ENCODE peak calls at places on chromosomes 7 and 10, in nine cellular contexts. One of them, this sample, is unnamed.

GRCh38 chr7:38585551-38585950 is 45.6 kb downstream of the AMPH start:
- DNase-seq in AG09319: no peak
- DNase-seq in uterus: no peak
- DNase-seq in RWPE1: no peak
- DNase-seq in AG04450: no peak
- DNase-seq in GM10248: no peak
- DNase-seq in GM20000: no peak
- DNase-seq in cardiac fibroblast: no peak
- DNase-seq in choroid plexus epithelial cell: no peak
- DNase-seq in this sample: no peak

GRCh38 chr7:149296368-149296767 is 34.4 kb downstream of the ZNF783 start:
- DNase-seq in AG04450: no peak
- DNase-seq in cardiac fibroblast: no peak
- DNase-seq in choroid plexus epithelial cell: no peak
- DNase-seq in GM20000: no peak
- DNase-seq in AG09319: no peak
- DNase-seq in RWPE1: no peak
- DNase-seq in uterus: no peak
- DNase-seq in GM10248: no peak
- DNase-seq in this sample: no peak

GRCh38 chr10:75276029-75276872 is 40.5 kb upstream of the COMTD1 start:
- DNase-seq in choroid plexus epithelial cell: no peak
- DNase-seq in RWPE1: no peak
- DNase-seq in AG09319: no peak
- DNase-seq in cardiac fibroblast: no peak
- DNase-seq in AG04450: no peak
- DNase-seq in GM20000: no peak
- DNase-seq in GM10248: no peak
- DNase-seq in uterus: no peak
- DNase-seq in this sample: no peak

GRCh38 chr10:13475124-13475523 is 53.7 kb downstream of the BEND7 start:
- DNase-seq in uterus: no peak
- DNase-seq in cardiac fibroblast: no peak
- DNase-seq in RWPE1: peak
- DNase-seq in GM10248: no peak
- DNase-seq in AG04450: no peak
- DNase-seq in AG09319: no peak
- DNase-seq in choroid plexus epithelial cell: no peak
- DNase-seq in GM20000: no peak
- DNase-seq in this sample: no peak

GRCh38 chr7:43058271-43059066 is 54.0 kb upstream of the HECW1 start:
- DNase-seq in AG04450: no peak
- DNase-seq in cardiac fibroblast: no peak
- DNase-seq in uterus: no peak
- DNase-seq in RWPE1: no peak
- DNase-seq in choroid plexus epithelial cell: no peak
- DNase-seq in GM20000: peak
- DNase-seq in GM10248: peak
- DNase-seq in AG09319: no peak
- DNase-seq in this sample: peak

GRCh38 chr10:113007821-113008220 is 57.8 kb downstream of the TCF7L2 start:
- DNase-seq in choroid plexus epithelial cell: peak
- DNase-seq in uterus: no peak
- DNase-seq in AG04450: no peak
- DNase-seq in RWPE1: no peak
- DNase-seq in cardiac fibroblast: peak
- DNase-seq in GM20000: no peak
- DNase-seq in AG09319: no peak
- DNase-seq in GM10248: no peak
- DNase-seq in this sample: no peak

GRCh38 chr10:63430091-63430998 is 35.4 kb downstream of the JMJD1C start:
- DNase-seq in cardiac fibroblast: peak
- DNase-seq in RWPE1: peak
- DNase-seq in AG09319: no peak
- DNase-seq in uterus: no peak
- DNase-seq in choroid plexus epithelial cell: peak
- DNase-seq in AG04450: no peak
- DNase-seq in GM20000: no peak
- DNase-seq in GM10248: no peak
- DNase-seq in this sample: no peak

GRCh38 chr7:103569621-103570305 is 123.8 kb upstream of the SLC26A5 start:
- DNase-seq in GM20000: no peak
- DNase-seq in cardiac fibroblast: no peak
- DNase-seq in RWPE1: no peak
- DNase-seq in AG04450: no peak
- DNase-seq in choroid plexus epithelial cell: no peak
- DNase-seq in GM10248: no peak
- DNase-seq in AG09319: no peak
- DNase-seq in uterus: no peak
- DNase-seq in this sample: no peak

GRCh38 chr7:121448429-121448828 is 52.3 kb upstream of the FAM3C start:
- DNase-seq in AG09319: no peak
- DNase-seq in uterus: no peak
- DNase-seq in RWPE1: no peak
- DNase-seq in AG04450: no peak
- DNase-seq in cardiac fibroblast: no peak
- DNase-seq in GM20000: no peak
- DNase-seq in GM10248: no peak
- DNase-seq in choroid plexus epithelial cell: no peak
- DNase-seq in this sample: no peak

GRCh38 chr7:54811016-54811924 is 52.3 kb upstream of the SEC61G start:
- DNase-seq in cardiac fibroblast: peak
- DNase-seq in choroid plexus epithelial cell: peak
- DNase-seq in RWPE1: no peak
- DNase-seq in GM10248: no peak
- DNase-seq in GM20000: no peak
- DNase-seq in AG04450: peak
- DNase-seq in AG09319: peak
- DNase-seq in uterus: no peak
- DNase-seq in this sample: no peak

GRCh38 chr7:142338633-142339501 is 81.0 kb upstream of the PRSS58 start:
- DNase-seq in uterus: no peak
- DNase-seq in GM10248: no peak
- DNase-seq in GM20000: no peak
- DNase-seq in choroid plexus epithelial cell: peak
- DNase-seq in AG09319: no peak
- DNase-seq in RWPE1: no peak
- DNase-seq in AG04450: no peak
- DNase-seq in cardiac fibroblast: peak
- DNase-seq in this sample: no peak

GRCh38 chr10:96683065-96683464 is 37.2 kb downstream of the PIK3AP1 start:
- DNase-seq in choroid plexus epithelial cell: no peak
- DNase-seq in GM20000: no peak
- DNase-seq in RWPE1: no peak
- DNase-seq in AG09319: peak
- DNase-seq in GM10248: no peak
- DNase-seq in AG04450: peak
- DNase-seq in cardiac fibroblast: peak
- DNase-seq in uterus: no peak
- DNase-seq in this sample: no peak

DNA sequence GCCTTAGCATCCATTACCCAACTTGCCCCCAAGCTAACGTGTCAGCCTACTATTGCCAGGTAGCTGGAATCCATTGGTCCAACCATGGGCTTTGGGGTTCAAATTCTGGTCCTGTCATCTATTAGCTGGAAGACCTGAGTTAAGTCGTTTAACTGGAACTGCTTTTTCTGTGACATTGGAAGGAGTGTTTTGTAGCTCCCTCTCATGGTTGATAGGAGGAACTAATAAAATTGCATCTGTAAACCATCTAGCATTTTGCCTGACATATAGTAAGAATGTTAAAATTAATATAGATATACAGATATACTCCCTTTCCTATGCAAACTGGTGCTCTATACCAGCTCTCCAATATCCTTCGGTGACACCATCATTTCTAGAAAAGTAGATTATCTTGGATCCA is 23.8 kb upstream of the SLF2 start:
- DNase-seq in GM20000: no peak
- DNase-seq in uterus: no peak
- DNase-seq in cardiac fibroblast: no peak
- DNase-seq in AG09319: no peak
- DNase-seq in GM10248: no peak
- DNase-seq in RWPE1: no peak
- DNase-seq in AG04450: no peak
- DNase-seq in choroid plexus epithelial cell: peak
- DNase-seq in this sample: no peak
- TF ChIP-seq CTCF in GM20000: no peak
- TF ChIP-seq CTCF in uterus: no peak
- TF ChIP-seq CTCF in cardiac fibroblast: peak
- TF ChIP-seq CTCF in AG09319: no peak
- TF ChIP-seq CTCF in GM10248: peak
- TF ChIP-seq CTCF in RWPE1: no peak
- TF ChIP-seq CTCF in AG04450: peak
- TF ChIP-seq CTCF in choroid plexus epithelial cell: peak
- TF ChIP-seq CTCF in this sample: peak

GRCh38 chr7:29022291-29022988 is 64.3 kb upstream of the TRIL start:
- DNase-seq in RWPE1: no peak
- DNase-seq in uterus: no peak
- DNase-seq in AG09319: no peak
- DNase-seq in cardiac fibroblast: no peak
- DNase-seq in choroid plexus epithelial cell: no peak
- DNase-seq in AG04450: no peak
- DNase-seq in GM20000: no peak
- DNase-seq in GM10248: no peak
- DNase-seq in this sample: no peak

GRCh38 chr7:29014725-29015124 is 56.6 kb upstream of the TRIL start:
- DNase-seq in RWPE1: no peak
- DNase-seq in GM20000: no peak
- DNase-seq in choroid plexus epithelial cell: no peak
- DNase-seq in uterus: no peak
- DNase-seq in GM10248: no peak
- DNase-seq in AG09319: no peak
- DNase-seq in AG04450: no peak
- DNase-seq in cardiac fibroblast: no peak
- DNase-seq in this sample: no peak

GRCh38 chr7:29017666-29018065 is 59.5 kb upstream of the TRIL start:
- DNase-seq in AG09319: no peak
- DNase-seq in cardiac fibroblast: peak
- DNase-seq in RWPE1: no peak
- DNase-seq in choroid plexus epithelial cell: peak
- DNase-seq in GM10248: no peak
- DNase-seq in GM20000: no peak
- DNase-seq in AG04450: no peak
- DNase-seq in uterus: no peak
- DNase-seq in this sample: no peak

GRCh38 chr7:29019896-29020295 is 61.8 kb upstream of the TRIL start:
- DNase-seq in cardiac fibroblast: no peak
- DNase-seq in uterus: no peak
- DNase-seq in AG04450: no peak
- DNase-seq in GM10248: no peak
- DNase-seq in GM20000: no peak
- DNase-seq in choroid plexus epithelial cell: no peak
- DNase-seq in RWPE1: no peak
- DNase-seq in AG09319: no peak
- DNase-seq in this sample: no peak

GRCh38 chr7:29019275-29019820 is 61.2 kb upstream of the TRIL start:
- DNase-seq in AG09319: no peak
- DNase-seq in uterus: no peak
- DNase-seq in GM20000: no peak
- DNase-seq in AG04450: no peak
- DNase-seq in cardiac fibroblast: peak
- DNase-seq in choroid plexus epithelial cell: peak
- DNase-seq in RWPE1: no peak
- DNase-seq in GM10248: no peak
- DNase-seq in this sample: no peak
- TF ChIP-seq CTCF in AG09319: peak
- TF ChIP-seq CTCF in uterus: no peak
- TF ChIP-seq CTCF in GM20000: no peak
- TF ChIP-seq CTCF in AG04450: peak
- TF ChIP-seq CTCF in cardiac fibroblast: peak
- TF ChIP-seq CTCF in choroid plexus epithelial cell: peak
- TF ChIP-seq CTCF in RWPE1: no peak
- TF ChIP-seq CTCF in GM10248: no peak
- TF ChIP-seq CTCF in this sample: no peak

GRCh38 chr10:74034301-74034700 is 36.4 kb downstream of the VCL start:
- DNase-seq in GM20000: no peak
- DNase-seq in AG04450: no peak
- DNase-seq in GM10248: peak
- DNase-seq in choroid plexus epithelial cell: no peak
- DNase-seq in cardiac fibroblast: no peak
- DNase-seq in uterus: no peak
- DNase-seq in AG09319: no peak
- DNase-seq in RWPE1: no peak
- DNase-seq in this sample: no peak

GRCh38 chr10:74033724-74034123 is 35.8 kb downstream of the VCL start:
- DNase-seq in GM20000: no peak
- DNase-seq in GM10248: no peak
- DNase-seq in AG04450: no peak
- DNase-seq in AG09319: no peak
- DNase-seq in uterus: no peak
- DNase-seq in RWPE1: no peak
- DNase-seq in choroid plexus epithelial cell: no peak
- DNase-seq in cardiac fibroblast: no peak
- DNase-seq in this sample: no peak

GRCh38 chr10:74036474-74036873 is 38.6 kb downstream of the VCL start:
- DNase-seq in AG04450: no peak
- DNase-seq in uterus: no peak
- DNase-seq in RWPE1: no peak
- DNase-seq in AG09319: no peak
- DNase-seq in GM10248: no peak
- DNase-seq in cardiac fibroblast: no peak
- DNase-seq in GM20000: no peak
- DNase-seq in choroid plexus epithelial cell: no peak
- DNase-seq in this sample: no peak

GRCh38 chr10:74032900-74033655 is 35.2 kb downstream of the VCL start:
- DNase-seq in cardiac fibroblast: no peak
- DNase-seq in RWPE1: no peak
- DNase-seq in GM20000: no peak
- DNase-seq in choroid plexus epithelial cell: no peak
- DNase-seq in AG09319: no peak
- DNase-seq in uterus: no peak
- DNase-seq in AG04450: no peak
- DNase-seq in GM10248: no peak
- DNase-seq in this sample: no peak

GRCh38 chr10:74035324-74035723 is 37.4 kb downstream of the VCL start:
- DNase-seq in cardiac fibroblast: peak
- DNase-seq in AG09319: no peak
- DNase-seq in uterus: no peak
- DNase-seq in AG04450: no peak
- DNase-seq in RWPE1: no peak
- DNase-seq in GM20000: no peak
- DNase-seq in GM10248: no peak
- DNase-seq in choroid plexus epithelial cell: peak
- DNase-seq in this sample: no peak
- TF ChIP-seq CTCF in cardiac fibroblast: no peak
- TF ChIP-seq CTCF in AG09319: peak
- TF ChIP-seq CTCF in uterus: peak
- TF ChIP-seq CTCF in AG04450: peak
- TF ChIP-seq CTCF in RWPE1: peak
- TF ChIP-seq CTCF in GM20000: no peak
- TF ChIP-seq CTCF in GM10248: peak
- TF ChIP-seq CTCF in choroid plexus epithelial cell: peak
- TF ChIP-seq CTCF in this sample: peak

GRCh38 chr10:90592903-90593302 is 264.9 kb downstream of the HTR7 start:
- DNase-seq in uterus: no peak
- DNase-seq in choroid plexus epithelial cell: peak
- DNase-seq in AG09319: no peak
- DNase-seq in AG04450: peak
- DNase-seq in cardiac fibroblast: peak
- DNase-seq in GM20000: peak
- DNase-seq in GM10248: peak
- DNase-seq in RWPE1: peak
- DNase-seq in this sample: peak
- TF ChIP-seq CTCF in uterus: no peak
- TF ChIP-seq CTCF in choroid plexus epithelial cell: peak
- TF ChIP-seq CTCF in AG09319: no peak
- TF ChIP-seq CTCF in AG04450: peak
- TF ChIP-seq CTCF in cardiac fibroblast: peak
- TF ChIP-seq CTCF in GM20000: no peak
- TF ChIP-seq CTCF in GM10248: peak
- TF ChIP-seq CTCF in RWPE1: peak
- TF ChIP-seq CTCF in this sample: peak

GRCh38 chr10:124642076-124642710 is 102.0 kb downstream of the FAM53B start:
- DNase-seq in GM20000: no peak
- DNase-seq in choroid plexus epithelial cell: no peak
- DNase-seq in RWPE1: no peak
- DNase-seq in GM10248: no peak
- DNase-seq in AG09319: no peak
- DNase-seq in cardiac fibroblast: no peak
- DNase-seq in AG04450: no peak
- DNase-seq in uterus: no peak
- DNase-seq in this sample: no peak
- TF ChIP-seq CTCF in GM20000: no peak
- TF ChIP-seq CTCF in choroid plexus epithelial cell: no peak
- TF ChIP-seq CTCF in RWPE1: no peak
- TF ChIP-seq CTCF in GM10248: no peak
- TF ChIP-seq CTCF in AG09319: no peak
- TF ChIP-seq CTCF in cardiac fibroblast: no peak
- TF ChIP-seq CTCF in AG04450: no peak
- TF ChIP-seq CTCF in uterus: no peak
- TF ChIP-seq CTCF in this sample: no peak